ENCODE peak calls at places on chromosomes 7 and 10, in five cellular contexts. One of them, this sample, is unnamed.

GRCh38 chr10:33199731-33200130 is 134.7 kb downstream of the NRP1 start:
- DNase-seq in GM13976: no peak
- DNase-seq in SJSA1: no peak
- DNase-seq in NAMALWA: no peak
- DNase-seq in tibial artery: no peak
- DNase-seq in this sample: no peak

GRCh38 chr7:9657257-9657656 is 1223.8 kb downstream of the NXPH1 start:
- DNase-seq in NAMALWA: no peak
- DNase-seq in tibial artery: no peak
- DNase-seq in GM13976: no peak
- DNase-seq in SJSA1: no peak
- DNase-seq in this sample: no peak

GRCh38 chr10:100781145-100781665 is 35.8 kb downstream of the PAX2 start:
- DNase-seq in SJSA1: no peak
- DNase-seq in NAMALWA: no peak
- DNase-seq in GM13976: no peak
- DNase-seq in tibial artery: no peak
- DNase-seq in this sample: no peak

GRCh38 chr10:31999261-31999660 is 57.0 kb downstream of the KIF5B start:
- DNase-seq in GM13976: no peak
- DNase-seq in tibial artery: no peak
- DNase-seq in SJSA1: no peak
- DNase-seq in NAMALWA: no peak
- DNase-seq in this sample: no peak

GRCh38 chr10:100072514-100072913 is 9.2 kb downstream of the CPN1 start:
- DNase-seq in tibial artery: no peak
- DNase-seq in SJSA1: no peak
- DNase-seq in NAMALWA: no peak
- DNase-seq in GM13976: no peak
- DNase-seq in this sample: no peak

GRCh38 chr10:14259696-14260595 is 70.8 kb downstream of the FRMD4A start:
- DNase-seq in tibial artery: no peak
- DNase-seq in GM13976: no peak
- DNase-seq in NAMALWA: no peak
- DNase-seq in SJSA1: no peak
- DNase-seq in this sample: no peak

GRCh38 chr10:34137955-34138354 is 677.1 kb downstream of the PARD3 start:
- DNase-seq in SJSA1: no peak
- DNase-seq in GM13976: no peak
- DNase-seq in NAMALWA: no peak
- DNase-seq in tibial artery: no peak
- DNase-seq in this sample: no peak

GRCh38 chr10:129101232-129101980 is 365.6 kb upstream of the MGMT start:
- DNase-seq in tibial artery: no peak
- DNase-seq in SJSA1: no peak
- DNase-seq in NAMALWA: no peak
- DNase-seq in GM13976: no peak
- DNase-seq in this sample: no peak

GRCh38 chr10:87918254-87918859 is 54.9 kb downstream of the PTEN start:
- DNase-seq in GM13976: no peak
- DNase-seq in NAMALWA: no peak
- DNase-seq in tibial artery: no peak
- DNase-seq in SJSA1: no peak
- DNase-seq in this sample: no peak

GRCh38 chr7:68334613-68335303 is 1263.5 kb upstream of the AUTS2 start:
- DNase-seq in NAMALWA: no peak
- DNase-seq in GM13976: no peak
- DNase-seq in SJSA1: no peak
- DNase-seq in tibial artery: no peak
- DNase-seq in this sample: no peak

GRCh38 chr10:26739087-26739631 is 41.7 kb downstream of the PDSS1 start:
- DNase-seq in tibial artery: no peak
- DNase-seq in SJSA1: no peak
- DNase-seq in GM13976: no peak
- DNase-seq in NAMALWA: peak; percentile 88
- DNase-seq in this sample: no peak

GRCh38 chr10:6202684-6203330 is at the start of gene PFKFB3:
- DNase-seq in SJSA1: peak; percentile 96
- DNase-seq in NAMALWA: peak; percentile 94
- DNase-seq in GM13976: peak; percentile 98
- DNase-seq in tibial artery: peak; percentile 97
- DNase-seq in this sample: peak; percentile 97

GRCh38 chr7:42244828-42245227 is 7.8 kb upstream of the GLI3 start:
- DNase-seq in NAMALWA: no peak
- DNase-seq in GM13976: no peak
- DNase-seq in SJSA1: peak; percentile 40
- DNase-seq in tibial artery: no peak
- DNase-seq in this sample: no peak

GRCh38 chr10:113326160-113327111 is 226.4 kb upstream of the HABP2 start:
- DNase-seq in SJSA1: peak; percentile 87
- DNase-seq in GM13976: peak; percentile 29
- DNase-seq in tibial artery: peak; percentile 80
- DNase-seq in NAMALWA: no peak
- DNase-seq in this sample: peak; percentile 35